ENCODE peak calls at places on chromosome 20, in five cellular contexts. One of them, this sample, is unnamed.

GRCh38 chr20:48331518-48332286 is 496.1 kb downstream of the PREX1 start:
- DNase-seq in fibroblast of lung: no peak
- DNase-seq in spleen: no peak
- DNase-seq in cardiac muscle cell: no peak
- DNase-seq in endothelial cell of umbilical vein: no peak
- DNase-seq in this sample: no peak

GRCh38 chr20:51121901-51122412 is 99.0 kb upstream of the KCNG1 start:
- DNase-seq in endothelial cell of umbilical vein: no peak
- DNase-seq in fibroblast of lung: peak; percentile 36
- DNase-seq in spleen: no peak
- DNase-seq in cardiac muscle cell: no peak
- DNase-seq in this sample: no peak

GRCh38 chr20:3825526-3825925 is 5.2 kb downstream of the AP5S1 start:
- DNase-seq in spleen: no peak
- DNase-seq in fibroblast of lung: no peak
- DNase-seq in endothelial cell of umbilical vein: no peak
- DNase-seq in cardiac muscle cell: no peak
- DNase-seq in this sample: no peak

GRCh38 chr20:44941292-44941691 is 18.9 kb downstream of the TOMM34 start:
- DNase-seq in spleen: no peak
- DNase-seq in endothelial cell of umbilical vein: no peak
- DNase-seq in cardiac muscle cell: no peak
- DNase-seq in fibroblast of lung: no peak
- DNase-seq in this sample: no peak

GRCh38 chr20:22720206-22720605 is 135.8 kb upstream of the FOXA2 start:
- DNase-seq in endothelial cell of umbilical vein: no peak
- DNase-seq in fibroblast of lung: no peak
- DNase-seq in cardiac muscle cell: no peak
- DNase-seq in spleen: no peak
- DNase-seq in this sample: no peak

GRCh38 chr20:63051911-63052310 is 45.1 kb upstream of the BHLHE23 start:
- DNase-seq in endothelial cell of umbilical vein: no peak
- DNase-seq in spleen: peak; percentile 44
- DNase-seq in fibroblast of lung: no peak
- DNase-seq in cardiac muscle cell: no peak
- DNase-seq in this sample: no peak

GRCh38 chr20:20679306-20679705 is 33.1 kb downstream of the RALGAPA2 start:
- DNase-seq in cardiac muscle cell: no peak
- DNase-seq in spleen: no peak
- DNase-seq in fibroblast of lung: no peak
- DNase-seq in endothelial cell of umbilical vein: no peak
- DNase-seq in this sample: no peak

GRCh38 chr20:19726126-19726525 is 31.9 kb upstream of the RIN2 start:
- DNase-seq in spleen: no peak
- DNase-seq in cardiac muscle cell: no peak
- DNase-seq in fibroblast of lung: peak; percentile 45
- DNase-seq in endothelial cell of umbilical vein: peak; percentile 13
- DNase-seq in this sample: no peak

GRCh38 chr20:4150095-4150492 is 134.7 kb upstream of the RNF24 start:
- DNase-seq in fibroblast of lung: peak; percentile 52
- DNase-seq in endothelial cell of umbilical vein: peak; percentile 21
- DNase-seq in spleen: no peak
- DNase-seq in cardiac muscle cell: no peak
- DNase-seq in this sample: no peak

GRCh38 chr20:62470003-62470402 is 5.8 kb downstream of the GATA5 start:
- DNase-seq in endothelial cell of umbilical vein: no peak
- DNase-seq in spleen: no peak
- DNase-seq in fibroblast of lung: no peak
- DNase-seq in cardiac muscle cell: no peak
- DNase-seq in this sample: no peak

GRCh38 chr20:64111841-64112641 is 4.7 kb upstream of the NPBWR2 start:
- DNase-seq in cardiac muscle cell: no peak
- DNase-seq in fibroblast of lung: no peak
- DNase-seq in spleen: peak; percentile 71
- DNase-seq in endothelial cell of umbilical vein: no peak
- DNase-seq in this sample: peak; percentile 11

GRCh38 chr20:23637282-23638221 is at the start of gene CST3:
- DNase-seq in cardiac muscle cell: peak; percentile 85
- DNase-seq in fibroblast of lung: peak; percentile 88
- DNase-seq in endothelial cell of umbilical vein: peak; percentile 76
- DNase-seq in spleen: peak; percentile 90
- DNase-seq in this sample: no peak

GRCh38 chr20:24149175-24149574 is 160.6 kb upstream of the GGTLC1 start:
- DNase-seq in spleen: no peak
- DNase-seq in endothelial cell of umbilical vein: no peak
- DNase-seq in cardiac muscle cell: no peak
- DNase-seq in fibroblast of lung: no peak
- DNase-seq in this sample: no peak

GRCh38 chr20:49349678-49350077 is 71.8 kb upstream of the ZNFX1 start:
- DNase-seq in endothelial cell of umbilical vein: no peak
- DNase-seq in spleen: no peak
- DNase-seq in cardiac muscle cell: no peak
- DNase-seq in fibroblast of lung: no peak
- DNase-seq in this sample: peak; percentile 60

GRCh38 chr20:61691978-61692377 is 373.7 kb downstream of the TAF4 start:
- DNase-seq in fibroblast of lung: no peak
- DNase-seq in endothelial cell of umbilical vein: no peak
- DNase-seq in cardiac muscle cell: no peak
- DNase-seq in spleen: no peak
- DNase-seq in this sample: no peak

GRCh38 chr20:56985286-56985685 is 281.2 kb downstream of the BMP7 start:
- DNase-seq in spleen: no peak
- DNase-seq in endothelial cell of umbilical vein: no peak
- DNase-seq in fibroblast of lung: no peak
- DNase-seq in cardiac muscle cell: no peak
- DNase-seq in this sample: no peak

GRCh38 chr20:50958733-50959542 is at the start of gene MOCS3:
- DNase-seq in endothelial cell of umbilical vein: peak; percentile 94
- DNase-seq in fibroblast of lung: peak; percentile 95
- DNase-seq in spleen: peak; percentile 92
- DNase-seq in cardiac muscle cell: peak; percentile 92
- DNase-seq in this sample: peak; percentile 47

GRCh38 chr20:49446808-49447207 is 35.7 kb downstream of the KCNB1 start:
- DNase-seq in cardiac muscle cell: peak; percentile 81
- DNase-seq in endothelial cell of umbilical vein: no peak
- DNase-seq in spleen: no peak
- DNase-seq in fibroblast of lung: peak; percentile 43
- DNase-seq in this sample: peak; percentile 52

GRCh38 chr20:17759449-17759848 is 59.7 kb downstream of the BANF2 start:
- DNase-seq in fibroblast of lung: no peak
- DNase-seq in cardiac muscle cell: no peak
- DNase-seq in spleen: no peak
- DNase-seq in endothelial cell of umbilical vein: no peak
- DNase-seq in this sample: no peak

GRCh38 chr20:10502098-10502526 is 67.0 kb downstream of the SLX4IP start:
- DNase-seq in endothelial cell of umbilical vein: no peak
- DNase-seq in cardiac muscle cell: no peak
- DNase-seq in spleen: no peak
- DNase-seq in fibroblast of lung: no peak
- DNase-seq in this sample: no peak

GRCh38 chr20:50304883-50305635 is 114.4 kb downstream of the CEBPB start:
- DNase-seq in spleen: peak; percentile 75
- DNase-seq in cardiac muscle cell: no peak
- DNase-seq in fibroblast of lung: peak; percentile 99
- DNase-seq in endothelial cell of umbilical vein: no peak
- DNase-seq in this sample: no peak

GRCh38 chr20:4997207-4997606 is 4.1 kb downstream of the SLC23A2 start:
- DNase-seq in fibroblast of lung: no peak
- DNase-seq in cardiac muscle cell: no peak
- DNase-seq in spleen: no peak
- DNase-seq in endothelial cell of umbilical vein: no peak
- DNase-seq in this sample: no peak

GRCh38 chr20:44465001-44465560 is 10.6 kb upstream of the TTPAL start:
- DNase-seq in endothelial cell of umbilical vein: no peak
- DNase-seq in spleen: no peak
- DNase-seq in fibroblast of lung: no peak
- DNase-seq in cardiac muscle cell: no peak
- DNase-seq in this sample: no peak

GRCh38 chr20:62702886-62703852 is 5.5 kb upstream of the NTSR1 start:
- DNase-seq in endothelial cell of umbilical vein: peak; percentile 92
- DNase-seq in fibroblast of lung: peak; percentile 86
- DNase-seq in cardiac muscle cell: no peak
- DNase-seq in spleen: no peak
- DNase-seq in this sample: no peak

GRCh38 chr20:62406635-62407176 is 379 bp downstream of the CABLES2 start:
- DNase-seq in fibroblast of lung: no peak
- DNase-seq in endothelial cell of umbilical vein: no peak
- DNase-seq in spleen: peak; percentile 89
- DNase-seq in cardiac muscle cell: no peak
- DNase-seq in this sample: no peak

GRCh38 chr20:36745927-36746659 is at the start of gene NDRG3:
- DNase-seq in cardiac muscle cell: peak; percentile 97
- DNase-seq in fibroblast of lung: peak; percentile 92
- DNase-seq in spleen: peak; percentile 99
- DNase-seq in endothelial cell of umbilical vein: peak; percentile 92
- DNase-seq in this sample: peak; percentile 68
- TF ChIP-seq CTCF in cardiac muscle cell: no peak
- TF ChIP-seq CTCF in fibroblast of lung: no peak
- TF ChIP-seq CTCF in spleen: no peak
- TF ChIP-seq CTCF in endothelial cell of umbilical vein: no peak
- TF ChIP-seq CTCF in this sample: no peak

DNA sequence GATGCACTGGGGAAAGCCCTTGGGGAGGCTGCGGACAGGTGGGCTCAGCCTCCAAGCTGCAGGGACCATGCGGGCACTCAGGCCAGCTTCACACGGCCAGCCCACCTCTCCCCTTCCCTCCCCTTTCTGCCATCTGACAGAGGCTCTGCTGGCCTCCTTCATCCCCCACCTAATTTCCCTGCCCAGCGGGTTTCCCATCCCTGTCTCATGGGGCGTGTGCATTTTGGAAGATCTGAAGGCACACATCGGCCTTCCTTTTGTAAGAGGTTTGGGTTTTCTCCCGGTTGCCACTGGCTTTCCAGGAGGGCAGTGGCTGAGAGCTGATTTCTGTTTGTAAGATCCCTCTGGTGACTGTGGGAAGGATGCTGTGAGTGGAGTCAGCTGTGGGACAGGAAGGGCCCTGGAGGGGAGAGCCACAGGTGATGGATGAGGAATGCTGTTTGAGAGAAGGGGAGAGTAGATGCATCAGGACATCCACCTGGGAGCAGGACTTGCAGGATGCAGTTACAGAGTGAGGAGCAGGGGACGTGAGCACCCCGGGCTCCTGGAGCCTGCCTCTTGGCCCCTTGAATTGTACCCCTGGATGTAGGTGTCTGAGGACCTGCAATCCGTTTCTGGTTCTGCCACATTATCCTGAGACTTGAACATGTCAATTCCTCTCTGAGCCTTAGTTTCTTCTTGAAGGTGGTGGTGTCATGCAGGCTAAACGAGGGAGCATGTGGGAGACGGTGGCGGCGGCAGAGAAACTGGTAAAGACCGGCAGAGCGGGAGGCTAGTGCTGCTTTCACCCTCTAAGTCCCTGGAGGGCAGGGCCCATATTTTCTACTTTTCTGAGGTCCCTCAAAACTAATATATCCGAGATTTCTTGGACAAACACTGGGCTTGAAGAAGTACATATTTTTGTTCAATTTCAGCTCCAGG is 5.9 kb upstream of the TUBB1 start:
- DNase-seq in fibroblast of lung: no peak
- DNase-seq in spleen: peak; percentile 54
- DNase-seq in endothelial cell of umbilical vein: no peak
- DNase-seq in cardiac muscle cell: no peak
- DNase-seq in this sample: no peak
- TF ChIP-seq CTCF in fibroblast of lung: no peak
- TF ChIP-seq CTCF in spleen: no peak
- TF ChIP-seq CTCF in endothelial cell of umbilical vein: no peak
- TF ChIP-seq CTCF in cardiac muscle cell: no peak
- TF ChIP-seq CTCF in this sample: no peak

DNA sequence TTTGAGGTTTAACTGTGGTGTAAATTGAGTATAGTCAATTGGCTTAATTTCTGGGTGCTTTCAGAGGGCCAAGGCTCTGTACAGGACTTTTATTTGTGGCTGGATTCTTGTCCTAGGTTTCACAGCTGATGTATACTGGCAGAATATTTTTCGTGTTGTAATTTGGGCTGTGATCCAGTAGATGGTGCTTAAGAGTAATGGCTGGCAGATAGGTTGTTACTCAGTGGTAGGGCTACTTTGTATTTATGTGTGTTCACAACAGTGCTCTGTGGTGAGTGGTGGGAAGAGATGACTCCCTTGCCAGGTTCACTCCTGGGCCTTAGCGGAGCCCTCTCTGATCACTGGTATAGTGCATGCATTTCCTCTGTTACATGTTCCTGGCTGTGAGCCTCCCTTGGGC is 34.5 kb upstream of the FERMT1 start:
- DNase-seq in endothelial cell of umbilical vein: no peak
- DNase-seq in spleen: no peak
- DNase-seq in fibroblast of lung: no peak
- DNase-seq in cardiac muscle cell: no peak
- DNase-seq in this sample: no peak
- TF ChIP-seq CTCF in endothelial cell of umbilical vein: no peak
- TF ChIP-seq CTCF in spleen: no peak
- TF ChIP-seq CTCF in fibroblast of lung: peak; percentile 25
- TF ChIP-seq CTCF in cardiac muscle cell: peak; percentile 4
- TF ChIP-seq CTCF in this sample: no peak

GRCh38 chr20:1870792-1871550 is 24.2 kb upstream of the SIRPA start:
- DNase-seq in spleen: no peak
- DNase-seq in endothelial cell of umbilical vein: no peak
- DNase-seq in fibroblast of lung: no peak
- DNase-seq in cardiac muscle cell: no peak
- DNase-seq in this sample: no peak
- TF ChIP-seq CTCF in spleen: no peak
- TF ChIP-seq CTCF in endothelial cell of umbilical vein: no peak
- TF ChIP-seq CTCF in fibroblast of lung: no peak
- TF ChIP-seq CTCF in cardiac muscle cell: no peak
- TF ChIP-seq CTCF in this sample: no peak

GRCh38 chr20:37943501-37944455 is 40.9 kb downstream of the VSTM2L start:
- DNase-seq in spleen: no peak
- DNase-seq in endothelial cell of umbilical vein: no peak
- DNase-seq in fibroblast of lung: no peak
- DNase-seq in cardiac muscle cell: no peak
- DNase-seq in this sample: no peak
- TF ChIP-seq CTCF in spleen: no peak
- TF ChIP-seq CTCF in endothelial cell of umbilical vein: no peak
- TF ChIP-seq CTCF in fibroblast of lung: no peak
- TF ChIP-seq CTCF in cardiac muscle cell: no peak
- TF ChIP-seq CTCF in this sample: no peak

DNA sequence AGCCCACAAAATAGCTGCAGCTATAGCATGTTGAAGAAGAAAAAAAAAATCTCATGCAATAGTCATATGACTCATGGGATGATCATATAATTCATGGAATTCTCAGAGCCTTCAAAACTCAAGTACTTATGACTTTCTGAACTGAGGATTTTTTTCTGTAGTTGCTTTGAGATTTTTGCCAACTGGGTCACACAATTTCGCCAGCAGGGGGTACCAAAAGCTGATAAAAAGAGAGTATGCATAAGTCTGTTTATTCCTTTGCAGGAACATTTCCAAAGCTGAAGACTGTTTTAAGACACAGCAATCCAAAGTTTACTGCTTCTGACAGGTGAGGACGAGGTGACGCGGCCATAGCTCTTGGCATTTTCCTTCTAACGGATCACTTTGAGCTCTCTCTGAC is 586.1 kb upstream of the CHD6 start:
- DNase-seq in endothelial cell of umbilical vein: no peak
- DNase-seq in fibroblast of lung: no peak
- DNase-seq in cardiac muscle cell: peak; percentile 27
- DNase-seq in spleen: no peak
- DNase-seq in this sample: no peak
- TF ChIP-seq CTCF in endothelial cell of umbilical vein: no peak
- TF ChIP-seq CTCF in fibroblast of lung: no peak
- TF ChIP-seq CTCF in cardiac muscle cell: no peak
- TF ChIP-seq CTCF in spleen: no peak
- TF ChIP-seq CTCF in this sample: no peak

This sample was measured in omental fat pad.